ENCODE peak calls at places on chromosomes 13 and 19, in five cellular contexts. V, M, Q, S and T are unnamed samples.

GRCh38 chr19:43755256-43755801 is 567 bp upstream of the SMG9 start:
- DNase-seq in V (peak), M (peak), Q (peak), S (peak), T (peak)

GRCh38 chr19:1591421-1592022 is 1.1 kb downstream of the MBD3 start:
- DNase-seq in V (no peak), M (no peak), Q (no peak), S (peak), T (peak)

GRCh38 chr13:25375727-25376358 is 4.1 kb downstream of the ATP8A2 start:
- DNase-seq in V (no peak), M (no peak), Q (no peak), S (peak), T (peak)

GRCh38 chr13:22454586-22454985 is 726.2 kb upstream of the SGCG start:
- DNase-seq in V (no peak), M (no peak), Q (no peak), S (peak), T (peak)

GRCh38 chr19:4707956-4708650 is 15.5 kb downstream of the DPP9 start:
- DNase-seq in V (no peak), M (peak), Q (peak), S (no peak), T (peak)

GRCh38 chr19:45200614-45201013 is 22.0 kb downstream of the BLOC1S3 start:
- DNase-seq in V (no peak), M (peak), Q (no peak), S (peak), T (peak)

GRCh38 chr19:1471514-1472107 is 7.4 kb downstream of the C19orf25 start:
- DNase-seq in V (no peak), M (no peak), Q (no peak), S (no peak), T (no peak)

GRCh38 chr19:20414133-20414532 is 151.4 kb downstream of the ZNF737 start:
- DNase-seq in V (no peak), M (no peak), Q (no peak), S (no peak), T (no peak)

GRCh38 chr13:38366954-38367645 is 17.4 kb downstream of the UFM1 start:
- DNase-seq in V (no peak), M (no peak), Q (no peak), S (no peak), T (peak)

GRCh38 chr19:6326815-6327214 is 6.6 kb downstream of the ACER1 start:
- DNase-seq in V (no peak), M (no peak), Q (no peak), S (no peak), T (no peak)

GRCh38 chr13:51223284-51224270 is 1.4 kb downstream of the FAM124A start:
- DNase-seq in V (no peak), M (peak), Q (no peak), S (no peak), T (no peak)

GRCh38 chr19:54191671-54192453 is 754 bp downstream of the TSEN34 start:
- DNase-seq in V (no peak), M (no peak), Q (peak), S (peak), T (no peak)

GRCh38 chr19:12838182-12838890 is at the start of gene MAST1:
- DNase-seq in V (no peak), M (no peak), Q (peak), S (peak), T (peak)

GRCh38 chr13:59677966-59678814 is 485.5 kb downstream of the DIAPH3 start:
- DNase-seq in V (no peak), M (no peak), Q (no peak), S (peak), T (peak)

GRCh38 chr13:43911871-43912270 is 32.2 kb downstream of the LACC1 start:
- DNase-seq in V (no peak), M (no peak), Q (no peak), S (no peak), T (no peak)

GRCh38 chr13:107035186-107035585 is 467.2 kb upstream of the ARGLU1 start:
- DNase-seq in V (no peak), M (no peak), Q (no peak), S (no peak), T (no peak)

GRCh38 chr19:44687898-44688297 is 11.1 kb upstream of the CEACAM16 start:
- DNase-seq in V (no peak), M (no peak), Q (no peak), S (no peak), T (no peak)

GRCh38 chr19:3573162-3573857 is 566 bp downstream of the HMG20B start:
- DNase-seq in V (no peak), M (peak), Q (peak), S (no peak), T (no peak)

GRCh38 chr19:39824143-39825092 is 9.5 kb downstream of the DYRK1B start:
- DNase-seq in V (peak), M (peak), Q (peak), S (peak), T (peak)

GRCh38 chr19:898663-899062 is 5.4 kb downstream of the RNU6-9 start:
- DNase-seq in V (no peak), M (no peak), Q (no peak), S (no peak), T (no peak)

GRCh38 chr13:98992355-98992754 is 14.5 kb upstream of the DOCK9 start:
- DNase-seq in V (no peak), M (no peak), Q (no peak), S (no peak), T (no peak)

GRCh38 chr13:75544681-75545333 is 4.8 kb upstream of the UCHL3 start:
- DNase-seq in V (no peak), M (no peak), Q (no peak), S (peak), T (peak)

GRCh38 chr19:35151273-35152065 is 3.1 kb upstream of the FXYD5 start:
- DNase-seq in V (no peak), M (no peak), Q (no peak), S (no peak), T (no peak)

GRCh38 chr13:50599046-50599445 is 244.4 kb downstream of the DLEU7 start:
- DNase-seq in V (no peak), M (no peak), Q (no peak), S (no peak), T (no peak)

GRCh38 chr19:39845621-39846175 is 481 bp downstream of the FBL start:
- DNase-seq in V (no peak), M (no peak), Q (no peak), S (peak), T (no peak)

GRCh38 chr19:56014765-56015164 is 28.2 kb downstream of the NLRP5 start:
- DNase-seq in V (no peak), M (no peak), Q (no peak), S (no peak), T (no peak)